ENCODE peak calls at places on chromosomes 11 and 22, in seven cellular contexts. One of them, this sample, is unnamed.

GRCh38 chr11:8309311-8309710 is 45.6 kb upstream of the LMO1 start:
- DNase-seq in thyroid gland: no peak
- DNase-seq in fibroblast of pulmonary artery: no peak
- DNase-seq in astrocyte of the cerebellum: no peak
- DNase-seq in progenitor cell of endocrine pancreas: no peak
- DNase-seq in HFFc6: no peak
- DNase-seq in GM20000: no peak
- DNase-seq in this sample: no peak

GRCh38 chr11:1773711-1774550 is 10.2 kb upstream of the CTSD start:
- DNase-seq in thyroid gland: no peak
- DNase-seq in fibroblast of pulmonary artery: no peak
- DNase-seq in astrocyte of the cerebellum: no peak
- DNase-seq in progenitor cell of endocrine pancreas: no peak
- DNase-seq in HFFc6: no peak
- DNase-seq in GM20000: no peak
- DNase-seq in this sample: no peak

GRCh38 chr11:68998390-68998911 is 14.6 kb downstream of the MRGPRF start:
- DNase-seq in thyroid gland: peak
- DNase-seq in fibroblast of pulmonary artery: peak
- DNase-seq in astrocyte of the cerebellum: no peak
- DNase-seq in progenitor cell of endocrine pancreas: no peak
- DNase-seq in HFFc6: no peak
- DNase-seq in GM20000: no peak
- DNase-seq in this sample: no peak

GRCh38 chr11:2304156-2305139 is 2.6 kb downstream of the TSPAN32 start:
- DNase-seq in thyroid gland: no peak
- DNase-seq in fibroblast of pulmonary artery: no peak
- DNase-seq in astrocyte of the cerebellum: no peak
- DNase-seq in progenitor cell of endocrine pancreas: no peak
- DNase-seq in HFFc6: no peak
- DNase-seq in GM20000: no peak
- DNase-seq in this sample: no peak

GRCh38 chr11:96113100-96113710 is 189.3 kb upstream of the MTMR2 start:
- DNase-seq in thyroid gland: no peak
- DNase-seq in fibroblast of pulmonary artery: peak
- DNase-seq in astrocyte of the cerebellum: peak
- DNase-seq in progenitor cell of endocrine pancreas: no peak
- DNase-seq in HFFc6: peak
- DNase-seq in GM20000: no peak
- DNase-seq in this sample: no peak

GRCh38 chr22:50089231-50090140 is at the start of gene MOV10L1:
- DNase-seq in thyroid gland: no peak
- DNase-seq in fibroblast of pulmonary artery: peak
- DNase-seq in astrocyte of the cerebellum: no peak
- DNase-seq in progenitor cell of endocrine pancreas: no peak
- DNase-seq in HFFc6: no peak
- DNase-seq in GM20000: peak
- DNase-seq in this sample: no peak

GRCh38 chr11:69364901-69365300 is 70.9 kb downstream of the MYEOV start:
- DNase-seq in thyroid gland: no peak
- DNase-seq in fibroblast of pulmonary artery: peak
- DNase-seq in astrocyte of the cerebellum: no peak
- DNase-seq in progenitor cell of endocrine pancreas: no peak
- DNase-seq in HFFc6: peak
- DNase-seq in GM20000: no peak
- DNase-seq in this sample: no peak

GRCh38 chr11:68632802-68633201 is 51.5 kb upstream of the GAL start:
- DNase-seq in thyroid gland: peak
- DNase-seq in fibroblast of pulmonary artery: peak
- DNase-seq in astrocyte of the cerebellum: peak
- DNase-seq in progenitor cell of endocrine pancreas: no peak
- DNase-seq in HFFc6: peak
- DNase-seq in GM20000: peak
- DNase-seq in this sample: peak

GRCh38 chr11:45599161-45599943 is 66.1 kb downstream of the CHST1 start:
- DNase-seq in thyroid gland: no peak
- DNase-seq in fibroblast of pulmonary artery: no peak
- DNase-seq in astrocyte of the cerebellum: no peak
- DNase-seq in progenitor cell of endocrine pancreas: no peak
- DNase-seq in HFFc6: no peak
- DNase-seq in GM20000: no peak
- DNase-seq in this sample: no peak

GRCh38 chr11:32312865-32313403 is 122.4 kb downstream of the WT1 start:
- DNase-seq in thyroid gland: peak
- DNase-seq in fibroblast of pulmonary artery: peak
- DNase-seq in astrocyte of the cerebellum: no peak
- DNase-seq in progenitor cell of endocrine pancreas: no peak
- DNase-seq in HFFc6: peak
- DNase-seq in GM20000: peak
- DNase-seq in this sample: no peak

GRCh38 chr22:50046481-50047245 is 11.4 kb downstream of the TTLL8 start:
- DNase-seq in thyroid gland: no peak
- DNase-seq in fibroblast of pulmonary artery: no peak
- DNase-seq in astrocyte of the cerebellum: no peak
- DNase-seq in progenitor cell of endocrine pancreas: no peak
- DNase-seq in HFFc6: no peak
- DNase-seq in GM20000: no peak
- DNase-seq in this sample: no peak

GRCh38 chr22:25027959-25028840 is 75.7 kb downstream of the KIAA1671 start:
- DNase-seq in thyroid gland: no peak
- DNase-seq in fibroblast of pulmonary artery: peak
- DNase-seq in astrocyte of the cerebellum: no peak
- DNase-seq in progenitor cell of endocrine pancreas: no peak
- DNase-seq in HFFc6: no peak
- DNase-seq in GM20000: no peak
- DNase-seq in this sample: peak
- TF ChIP-seq CTCF in thyroid gland: no peak
- TF ChIP-seq CTCF in fibroblast of pulmonary artery: peak
- TF ChIP-seq CTCF in astrocyte of the cerebellum: peak
- TF ChIP-seq CTCF in progenitor cell of endocrine pancreas: peak
- TF ChIP-seq CTCF in HFFc6: peak
- TF ChIP-seq CTCF in GM20000: peak
- TF ChIP-seq CTCF in this sample: peak

GRCh38 chr22:42805998-42806481 is 51.0 kb downstream of the ARFGAP3 start:
- DNase-seq in thyroid gland: no peak
- DNase-seq in fibroblast of pulmonary artery: no peak
- DNase-seq in astrocyte of the cerebellum: no peak
- DNase-seq in progenitor cell of endocrine pancreas: no peak
- DNase-seq in HFFc6: no peak
- DNase-seq in GM20000: no peak
- DNase-seq in this sample: no peak

GRCh38 chr22:42800731-42801536 is 56.1 kb downstream of the ARFGAP3 start:
- DNase-seq in thyroid gland: no peak
- DNase-seq in fibroblast of pulmonary artery: no peak
- DNase-seq in astrocyte of the cerebellum: no peak
- DNase-seq in progenitor cell of endocrine pancreas: no peak
- DNase-seq in HFFc6: no peak
- DNase-seq in GM20000: no peak
- DNase-seq in this sample: no peak

GRCh38 chr22:42805016-42805997 is 51.8 kb downstream of the ARFGAP3 start:
- DNase-seq in thyroid gland: peak
- DNase-seq in fibroblast of pulmonary artery: no peak
- DNase-seq in astrocyte of the cerebellum: no peak
- DNase-seq in progenitor cell of endocrine pancreas: no peak
- DNase-seq in HFFc6: no peak
- DNase-seq in GM20000: no peak
- DNase-seq in this sample: no peak

GRCh38 chr22:42801537-42802165 is 55.4 kb downstream of the ARFGAP3 start:
- DNase-seq in thyroid gland: no peak
- DNase-seq in fibroblast of pulmonary artery: no peak
- DNase-seq in astrocyte of the cerebellum: no peak
- DNase-seq in progenitor cell of endocrine pancreas: no peak
- DNase-seq in HFFc6: no peak
- DNase-seq in GM20000: no peak
- DNase-seq in this sample: no peak

GRCh38 chr22:42803454-42803853 is 53.6 kb downstream of the ARFGAP3 start:
- DNase-seq in thyroid gland: peak
- DNase-seq in fibroblast of pulmonary artery: no peak
- DNase-seq in astrocyte of the cerebellum: no peak
- DNase-seq in progenitor cell of endocrine pancreas: no peak
- DNase-seq in HFFc6: no peak
- DNase-seq in GM20000: no peak
- DNase-seq in this sample: no peak
- TF ChIP-seq CTCF in thyroid gland: no peak
- TF ChIP-seq CTCF in fibroblast of pulmonary artery: no peak
- TF ChIP-seq CTCF in astrocyte of the cerebellum: no peak
- TF ChIP-seq CTCF in progenitor cell of endocrine pancreas: no peak
- TF ChIP-seq CTCF in HFFc6: no peak
- TF ChIP-seq CTCF in GM20000: no peak
- TF ChIP-seq CTCF in this sample: no peak

GRCh38 chr11:75867778-75868374 is 52.9 kb downstream of the UVRAG start:
- DNase-seq in thyroid gland: peak
- DNase-seq in fibroblast of pulmonary artery: peak
- DNase-seq in astrocyte of the cerebellum: peak
- DNase-seq in progenitor cell of endocrine pancreas: no peak
- DNase-seq in HFFc6: peak
- DNase-seq in GM20000: peak
- DNase-seq in this sample: peak
- TF ChIP-seq CTCF in thyroid gland: peak
- TF ChIP-seq CTCF in fibroblast of pulmonary artery: peak
- TF ChIP-seq CTCF in astrocyte of the cerebellum: peak
- TF ChIP-seq CTCF in progenitor cell of endocrine pancreas: peak
- TF ChIP-seq CTCF in HFFc6: peak
- TF ChIP-seq CTCF in GM20000: peak
- TF ChIP-seq CTCF in this sample: peak

GRCh38 chr11:113730887-113731726 is 25.0 kb upstream of the TMPRSS5 start:
- DNase-seq in thyroid gland: peak
- DNase-seq in fibroblast of pulmonary artery: peak
- DNase-seq in astrocyte of the cerebellum: peak
- DNase-seq in progenitor cell of endocrine pancreas: no peak
- DNase-seq in HFFc6: peak
- DNase-seq in GM20000: peak
- DNase-seq in this sample: peak
- TF ChIP-seq CTCF in thyroid gland: no peak
- TF ChIP-seq CTCF in fibroblast of pulmonary artery: peak
- TF ChIP-seq CTCF in astrocyte of the cerebellum: peak
- TF ChIP-seq CTCF in progenitor cell of endocrine pancreas: peak
- TF ChIP-seq CTCF in HFFc6: peak
- TF ChIP-seq CTCF in GM20000: peak
- TF ChIP-seq CTCF in this sample: peak

GRCh38 chr11:93536346-93536871 is 6.8 kb downstream of the SMCO4 start:
- DNase-seq in thyroid gland: no peak
- DNase-seq in fibroblast of pulmonary artery: no peak
- DNase-seq in astrocyte of the cerebellum: no peak
- DNase-seq in progenitor cell of endocrine pancreas: no peak
- DNase-seq in HFFc6: no peak
- DNase-seq in GM20000: no peak
- DNase-seq in this sample: no peak
- TF ChIP-seq CTCF in thyroid gland: no peak
- TF ChIP-seq CTCF in fibroblast of pulmonary artery: no peak
- TF ChIP-seq CTCF in astrocyte of the cerebellum: no peak
- TF ChIP-seq CTCF in progenitor cell of endocrine pancreas: no peak
- TF ChIP-seq CTCF in HFFc6: peak
- TF ChIP-seq CTCF in GM20000: no peak
- TF ChIP-seq CTCF in this sample: no peak

GRCh38 chr22:23101524-23101923 is 31.2 kb downstream of the GNAZ start:
- DNase-seq in thyroid gland: no peak
- DNase-seq in fibroblast of pulmonary artery: no peak
- DNase-seq in astrocyte of the cerebellum: no peak
- DNase-seq in progenitor cell of endocrine pancreas: no peak
- DNase-seq in HFFc6: no peak
- DNase-seq in GM20000: no peak
- DNase-seq in this sample: no peak
- TF ChIP-seq CTCF in thyroid gland: no peak
- TF ChIP-seq CTCF in fibroblast of pulmonary artery: no peak
- TF ChIP-seq CTCF in astrocyte of the cerebellum: no peak
- TF ChIP-seq CTCF in progenitor cell of endocrine pancreas: no peak
- TF ChIP-seq CTCF in HFFc6: no peak
- TF ChIP-seq CTCF in GM20000: no peak
- TF ChIP-seq CTCF in this sample: no peak

DNA sequence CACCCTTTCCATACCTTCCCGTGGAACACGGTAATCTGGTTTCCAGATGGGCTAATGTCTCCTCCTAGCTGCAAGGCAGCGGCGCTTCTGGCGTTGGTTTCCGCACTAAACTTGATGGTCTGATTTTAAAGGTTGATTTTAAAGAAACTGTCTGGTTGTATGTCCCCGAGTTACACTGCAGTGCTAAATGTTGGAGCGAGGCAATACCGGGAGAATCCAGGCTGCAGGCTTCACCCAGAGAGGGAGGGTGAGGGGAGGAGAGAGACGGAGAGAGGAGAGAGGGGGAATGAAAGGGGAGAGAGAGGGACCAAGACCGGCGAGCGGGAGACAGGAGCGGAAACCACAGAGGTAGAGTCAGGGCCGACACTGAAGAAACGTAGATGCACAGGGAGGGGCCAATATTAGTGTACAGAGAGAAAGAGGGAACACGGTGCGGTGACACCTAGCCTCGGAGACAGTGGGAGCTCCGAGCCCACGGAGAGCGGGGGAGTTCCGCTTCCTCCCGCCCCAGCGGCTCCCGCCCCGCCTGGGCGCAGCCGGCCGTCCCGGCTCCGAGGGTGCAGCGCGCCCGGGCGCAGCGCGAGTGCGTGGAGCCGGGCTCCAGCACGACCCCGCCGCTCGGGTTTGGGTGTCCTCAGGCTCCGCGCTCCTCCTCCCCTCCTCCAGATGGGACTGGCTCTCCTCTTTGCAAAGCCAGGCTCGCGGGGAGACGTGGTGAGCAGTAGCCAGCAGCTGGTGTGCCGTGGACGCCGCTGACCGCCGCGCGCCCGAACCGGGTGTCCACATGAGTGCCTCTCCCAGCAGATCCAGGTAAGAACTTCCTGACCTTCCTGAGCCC is 71.9 kb upstream of the GRAMD1B start:
- DNase-seq in thyroid gland: peak
- DNase-seq in fibroblast of pulmonary artery: peak
- DNase-seq in astrocyte of the cerebellum: no peak
- DNase-seq in progenitor cell of endocrine pancreas: no peak
- DNase-seq in HFFc6: no peak
- DNase-seq in GM20000: peak
- DNase-seq in this sample: peak
- TF ChIP-seq CTCF in thyroid gland: no peak
- TF ChIP-seq CTCF in fibroblast of pulmonary artery: no peak
- TF ChIP-seq CTCF in astrocyte of the cerebellum: no peak
- TF ChIP-seq CTCF in progenitor cell of endocrine pancreas: no peak
- TF ChIP-seq CTCF in HFFc6: peak
- TF ChIP-seq CTCF in GM20000: no peak
- TF ChIP-seq CTCF in this sample: no peak